ENCODE peak calls at places on chromosomes 12 and 14, in ten cellular contexts. Z is naive thymus-derived CD4-positive, alpha-beta T cell; D is Peyer's patch; F is aorta; W is tibial artery; B is neuronal stem cell; U is left ventricle myocardium inferior; H is fibroblast of lung; G is tibial nerve; V is Panc1. J is an unnamed sample. For H3K4me1, the result is how much of the 10 kb centered on the place peaks cover.

GRCh38 chr14:98711453-98711852 is 560.5 kb downstream of the BCL11B start:
- DNase-seq in Z (peak), D (no peak), F (no peak), W (no peak), B (no peak), U (no peak), H (no peak), G (no peak), V (no peak), J (no peak)

GRCh38 chr12:19437996-19438395 is 1.3 kb upstream of the AEBP2 start:
- DNase-seq in Z (no peak), D (no peak), F (no peak), W (no peak), B (no peak), U (no peak), H (no peak), G (no peak), V (no peak), J (no peak)

GRCh38 chr14:75191100-75191499 is 14.7 kb upstream of the TMED10 start:
- DNase-seq in Z (no peak), D (no peak), F (no peak), W (no peak), B (no peak), U (peak), H (no peak), G (no peak), V (no peak), J (no peak)

GRCh38 chr14:68638056-68638816 is 154.6 kb downstream of the ZFP36L1 start:
- DNase-seq in Z (no peak), D (no peak), F (no peak), W (peak), B (no peak), U (no peak), H (peak), G (no peak), V (no peak), J (no peak)

GRCh38 chr14:61749264-61749663 is 13.0 kb upstream of the SNAPC1 start:
- DNase-seq in Z (no peak), D (no peak), F (no peak), W (no peak), B (no peak), U (no peak), H (peak), G (no peak), V (no peak), J (no peak)

GRCh38 chr12:123094349-123095073 is 56.4 kb downstream of the PITPNM2 start:
- DNase-seq in Z (no peak), D (no peak), F (peak), W (peak), B (no peak), U (no peak), H (peak), G (peak), V (peak), J (no peak)

GRCh38 chr14:59294662-59294992 is 106.2 kb downstream of the DAAM1 start:
- DNase-seq in Z (no peak), D (no peak), F (no peak), W (no peak), B (no peak), U (no peak), H (peak), G (no peak), V (no peak), J (no peak)

GRCh38 chr12:62686938-62687337 is 220.3 kb downstream of the MON2 start:
- DNase-seq in Z (no peak), D (no peak), F (no peak), W (no peak), B (no peak), U (no peak), H (no peak), G (no peak), V (no peak), J (no peak)

GRCh38 chr12:73514672-73515071 is 1023.0 kb upstream of the ATXN7L3B start:
- DNase-seq in Z (no peak), D (no peak), F (no peak), W (no peak), B (no peak), U (no peak), H (no peak), G (no peak), V (no peak), J (no peak)

GRCh38 chr12:96501139-96501741 is 11.9 kb downstream of the CFAP54 start:
- DNase-seq in Z (no peak), D (no peak), F (no peak), W (no peak), B (no peak), U (peak), H (peak), G (no peak), V (no peak), J (peak)

GRCh38 chr12:17276196-17276595 is 670.2 kb upstream of the LMO3 start:
- DNase-seq in Z (no peak), D (no peak), F (no peak), W (no peak), B (no peak), U (no peak), H (no peak), G (no peak), V (no peak), J (no peak)

GRCh38 chr12:65306603-65307501 is 28.4 kb downstream of the MSRB3 start:
- DNase-seq in Z (no peak), D (no peak), F (no peak), W (no peak), B (no peak), U (peak), H (peak), G (no peak), V (peak), J (no peak)

GRCh38 chr14:22428681-22429315 is 160.2 kb downstream of the DAD1 start:
- DNase-seq in Z (no peak), D (no peak), F (no peak), W (no peak), B (no peak), U (no peak), H (peak), G (no peak), V (no peak), J (no peak)

GRCh38 chr12:389138-390096 is at the start of gene KDM5A:
- DNase-seq in Z (peak), D (peak), F (peak), W (peak), B (peak), U (peak), H (peak), G (peak), V (peak), J (peak)

GRCh38 chr14:75443203-75443969 is 15.6 kb downstream of the JDP2 start:
- DNase-seq in Z (no peak), D (no peak), F (no peak), W (no peak), B (no peak), U (no peak), H (no peak), G (no peak), V (no peak), J (no peak)

GRCh38 chr14:24576766-24577165 is 716 bp upstream of the CTSG start:
- DNase-seq in Z (no peak), D (no peak), F (no peak), W (no peak), B (no peak), U (no peak), H (no peak), G (no peak), V (no peak), J (no peak)

GRCh38 chr14:102696332-102696731 is 80.9 kb upstream of the TRAF3 start:
- DNase-seq in Z (no peak), D (peak), F (no peak), W (no peak), B (no peak), U (no peak), H (no peak), G (no peak), V (no peak), J (no peak)

GRCh38 chr14:64503184-64503433 is 529 bp downstream of the ZBTB25 start:
- DNase-seq in Z (no peak), D (no peak), F (no peak), W (no peak), B (no peak), U (no peak), H (no peak), G (no peak), V (no peak), J (no peak)

GRCh38 chr12:60148109-60148508 is 552.3 kb downstream of the SLC16A7 start:
- DNase-seq in Z (no peak), D (no peak), F (no peak), W (no peak), B (no peak), U (no peak), H (peak), G (no peak), V (no peak), J (no peak)

GRCh38 chr14:65414961-65415589 is 2.5 kb downstream of the FUT8 start:
- DNase-seq in Z (peak), D (no peak), F (no peak), W (no peak), B (no peak), U (no peak), H (peak), G (no peak), V (no peak), J (no peak)

GRCh38 chr14:102238766-102239165 is 66.2 kb downstream of the MOK start:
- DNase-seq in Z (no peak), D (no peak), F (no peak), W (no peak), B (no peak), U (no peak), H (no peak), G (no peak), V (no peak), J (no peak)

GRCh38 chr12:122724641-122725243 is 5.9 kb downstream of the HCAR1 start:
- DNase-seq in Z (no peak), D (no peak), F (no peak), W (no peak), B (no peak), U (no peak), H (no peak), G (no peak), V (no peak), J (no peak)

GRCh38 chr12:5614206-5614605 is 182.3 kb downstream of the NTF3 start:
- DNase-seq in Z (no peak), D (no peak), F (no peak), W (no peak), B (no peak), U (no peak), H (no peak), G (no peak), V (no peak), J (no peak)

GRCh38 chr14:74140374-74140850 is 55.7 kb downstream of the LIN52 start:
- DNase-seq in Z (no peak), D (peak), F (peak), W (no peak), B (peak), U (peak), H (peak), G (peak), V (no peak), J (no peak)

GRCh38 chr14:82855912-82856381 is 1322.3 kb upstream of the SEL1L start:
- DNase-seq in Z (no peak), D (no peak), F (no peak), W (no peak), B (peak), U (no peak), H (peak), G (no peak), V (no peak), J (no peak)

GRCh38 chr12:21984375-21984774 is 43.1 kb upstream of the ABCC9 start:
- DNase-seq in Z (no peak), D (no peak), F (no peak), W (no peak), B (no peak), U (no peak), H (no peak), G (no peak), V (no peak), J (no peak)

GRCh38 chr14:33897878-33898535 is 52.9 kb downstream of the EGLN3 start:
- DNase-seq in Z (no peak), D (no peak), F (no peak), W (no peak), B (no peak), U (no peak), H (no peak), G (no peak), V (no peak), J (no peak)

GRCh38 chr14:90299408-90299807 is 32.3 kb downstream of the NRDE2 start:
- DNase-seq in Z (no peak), D (no peak), F (peak), W (no peak), B (no peak), U (peak), H (no peak), G (no peak), V (no peak), J (no peak)

DNA sequence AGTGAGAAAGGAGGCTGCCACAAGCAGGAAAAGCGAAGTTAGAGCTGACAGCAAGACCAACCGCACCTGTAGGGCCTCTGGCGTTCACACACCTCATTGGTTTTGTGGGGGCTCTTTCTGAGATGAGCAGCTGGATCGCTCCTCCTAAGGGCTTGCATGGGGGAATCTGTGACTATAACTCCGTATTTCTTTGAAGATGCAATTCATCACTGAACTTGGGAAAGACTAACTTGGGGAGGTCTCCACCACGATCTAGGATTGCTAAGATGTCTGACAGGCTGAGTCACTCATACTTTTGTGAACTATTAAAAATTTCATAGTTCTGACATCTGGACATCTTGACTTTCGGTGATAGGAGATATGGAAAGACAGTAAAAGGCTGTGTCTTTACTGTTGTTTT is 173.6 kb downstream of the ETV6 start:
- DNase-seq in Z (no peak), D (no peak), F (no peak), W (no peak), B (no peak), U (no peak), H (peak), G (no peak), V (no peak), J (no peak)
- H3K4me1 ChIP-seq in Z (under half), D (under half), F (under half), W (under half), B (under half), U (half or more), H (under half), G (under half), V (under half), J (under half)

GRCh38 chr14:71358209-71358931 is 451.1 kb downstream of the PCNX1 start:
- DNase-seq in Z (no peak), D (no peak), F (no peak), W (no peak), B (no peak), U (no peak), H (peak), G (no peak), V (no peak), J (no peak)
- H3K4me1 ChIP-seq in Z (under half), D (under half), F (under half), W (under half), B (under half), U (under half), H (under half), G (under half), V (under half), J (under half)

DNA sequence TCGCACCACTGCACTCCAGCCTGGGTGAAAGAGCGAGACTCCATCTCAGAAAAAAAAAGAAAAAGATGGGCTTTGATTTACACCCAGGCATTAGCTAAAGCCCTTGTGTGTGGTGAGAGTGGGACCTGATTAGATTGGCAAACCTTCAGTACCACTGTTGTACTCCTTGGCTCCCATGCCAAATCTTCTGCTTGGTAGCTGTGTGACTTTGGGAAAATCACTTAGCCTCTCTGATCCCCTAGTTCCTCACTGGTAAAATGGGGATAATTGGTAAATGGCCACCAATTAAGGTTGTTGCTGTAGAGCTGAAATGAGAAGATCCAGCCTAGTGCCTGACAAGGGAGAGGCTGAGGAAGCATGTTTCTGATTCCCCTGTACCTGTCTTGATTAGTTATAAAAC is 63.7 kb downstream of the SLC25A47 start:
- DNase-seq in Z (no peak), D (no peak), F (no peak), W (no peak), B (no peak), U (no peak), H (no peak), G (no peak), V (no peak), J (no peak)
- H3K4me1 ChIP-seq in Z (under half), D (under half), F (under half), W (under half), B (under half), U (under half), H (under half), G (under half), V (half or more), J (under half)

DNA sequence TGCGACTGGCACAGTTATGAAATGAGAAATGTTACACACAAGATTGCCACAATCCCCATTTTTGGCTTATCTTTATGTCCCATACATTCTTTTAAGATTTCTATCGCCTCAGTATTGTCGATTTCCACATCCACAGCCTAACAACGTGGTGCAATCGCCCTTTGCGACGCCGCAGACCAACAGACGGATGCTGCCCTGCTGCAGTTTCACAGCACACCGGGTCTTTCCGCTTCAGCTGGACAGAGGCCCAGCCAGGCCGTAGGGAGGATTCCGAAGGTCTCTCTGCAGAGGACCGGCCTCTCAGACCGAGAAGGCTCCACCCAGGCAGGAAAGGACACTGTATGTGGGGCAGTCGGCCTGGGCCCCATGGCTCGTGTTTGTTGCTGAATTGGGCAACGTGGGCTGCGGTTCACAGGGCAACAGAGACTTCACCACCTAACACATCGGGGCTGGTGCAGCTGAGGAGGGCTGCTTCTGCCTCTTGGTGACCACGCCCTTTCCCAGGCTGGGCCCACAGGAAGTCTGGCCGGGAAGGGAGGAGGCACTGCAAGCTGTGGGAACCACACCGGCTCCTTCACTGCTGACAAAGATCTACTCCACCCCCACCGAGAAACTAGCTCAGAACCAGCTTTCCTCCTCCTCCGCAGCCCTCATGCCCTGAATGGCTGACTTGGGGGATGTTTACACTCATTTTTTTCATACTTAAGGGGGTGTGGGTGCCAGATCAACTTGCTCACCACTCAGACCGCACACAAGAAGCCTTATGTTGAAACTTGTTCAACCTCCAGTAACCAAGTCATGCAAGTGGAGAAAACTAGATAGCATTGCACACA is 32.9 kb upstream of the MDM1 start:
- DNase-seq in Z (peak), D (peak), F (peak), W (peak), B (peak), U (peak), H (peak), G (peak), V (peak), J (peak)
- H3K4me1 ChIP-seq in Z (under half), D (under half), F (under half), W (under half), B (under half), U (under half), H (under half), G (under half), V (under half), J (under half)

GRCh38 chr12:48940181-48940580 is 14.9 kb upstream of the FKBP11 start:
- DNase-seq in Z (no peak), D (no peak), F (peak), W (no peak), B (no peak), U (no peak), H (no peak), G (no peak), V (no peak), J (no peak)
- H3K4me1 ChIP-seq in Z (under half), D (under half), F (under half), W (under half), B (under half), U (under half), H (under half), G (under half), V (under half), J (under half)

DNA sequence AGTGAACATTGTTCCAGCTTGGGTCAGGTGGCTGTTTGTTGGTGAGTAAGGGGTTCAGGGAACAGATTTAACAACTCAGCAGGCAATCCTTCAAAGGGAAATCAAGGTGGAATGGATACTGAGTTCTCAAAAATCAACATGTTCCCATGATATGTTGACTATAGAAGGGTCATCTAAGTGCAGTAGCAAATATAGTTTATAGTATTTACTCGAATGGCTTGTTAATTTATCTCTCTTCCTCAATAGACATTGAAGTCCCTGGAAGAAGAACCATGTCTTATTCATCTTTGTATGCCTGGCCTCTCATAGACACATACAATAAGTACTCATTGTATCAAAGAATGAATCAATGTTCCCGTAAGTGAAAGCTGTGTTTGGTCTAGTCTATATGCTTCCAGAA is 24.5 kb upstream of the DUSP6 start:
- DNase-seq in Z (no peak), D (no peak), F (no peak), W (no peak), B (no peak), U (no peak), H (no peak), G (no peak), V (no peak), J (no peak)
- H3K4me1 ChIP-seq in Z (under half), D (under half), F (under half), W (under half), B (under half), U (under half), H (under half), G (under half), V (under half), J (under half)

DNA sequence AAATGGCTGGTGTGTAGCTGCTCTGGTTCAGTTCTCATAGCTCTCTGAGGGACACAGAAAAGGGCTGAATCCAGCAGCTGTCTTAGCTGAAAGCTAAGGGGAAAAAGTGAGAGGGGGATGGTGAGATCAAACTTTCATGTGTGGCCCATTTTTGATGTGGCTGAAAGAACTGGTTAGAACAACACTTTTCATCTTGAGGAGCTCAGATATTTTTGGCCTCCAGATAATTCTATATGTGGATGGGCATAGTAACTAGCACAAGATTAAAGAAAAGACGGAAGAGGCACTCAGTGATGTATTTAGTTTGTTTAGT is 73.0 kb upstream of the KRAS start:
- DNase-seq in Z (peak), D (no peak), F (no peak), W (no peak), B (no peak), U (no peak), H (no peak), G (no peak), V (no peak), J (no peak)
- H3K4me1 ChIP-seq in Z (under half), D (under half), F (under half), W (under half), B (under half), U (under half), H (under half), G (under half), V (under half), J (under half)

GRCh38 chr12:85550924-85551323 is 270.9 kb downstream of the ALX1 start:
- DNase-seq in Z (no peak), D (no peak), F (no peak), W (no peak), B (no peak), U (no peak), H (no peak), G (no peak), V (no peak), J (no peak)

DNA sequence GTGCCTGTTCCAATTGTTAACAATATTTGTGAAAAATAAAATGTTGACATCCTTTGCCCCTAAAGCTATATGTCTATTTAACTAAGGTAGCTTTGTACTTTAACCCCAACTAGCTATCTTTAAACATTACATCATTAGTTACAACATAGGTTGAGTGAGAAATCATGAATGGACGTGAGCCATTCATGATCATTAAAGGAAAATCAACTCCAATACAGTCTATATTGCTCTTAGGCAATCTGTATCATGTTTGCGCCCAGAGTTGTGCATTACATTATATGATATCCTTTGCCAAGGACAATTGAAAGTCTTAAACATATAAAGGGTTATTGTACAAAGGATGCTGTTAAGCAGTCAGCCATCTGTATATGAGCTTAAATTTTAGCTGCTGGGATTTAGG is 269.6 kb downstream of the ALX1 start:
- DNase-seq in Z (no peak), D (no peak), F (no peak), W (no peak), B (no peak), U (no peak), H (no peak), G (no peak), V (no peak), J (no peak)
- H3K4me1 ChIP-seq in Z (under half), D (under half), F (under half), W (under half), B (under half), U (under half), H (under half), G (under half), V (under half), J (under half)

J was measured in effector memory CD4-positive, alpha-beta T cell.